ENCODE peak calls at places on chromosomes 12 and 14, in nine cellular contexts. J is aorta, B is HepG2, F is mesothelial cell of epicardium, W is HT-29, Q is A549, N is NCI-H1930, G is GDM1, K is lung. L is an unnamed sample.

GRCh38 chr12:79850610-79851299 is 84.1 kb downstream of the PPP1R12A start:
- DNase-seq in B (no peak), K (no peak), N (no peak), G (no peak), W (no peak), F (no peak), Q (no peak), J (no peak), L (no peak)

GRCh38 chr14:75176142-75176820 is at the start of gene TMED10:
- DNase-seq in W (peak; percentile 92), B (peak; percentile 81), K (peak; percentile 90), G (peak; percentile 79), F (peak; percentile 73), J (peak; percentile 96), N (peak; percentile 89), Q (peak; percentile 94), L (no peak)

GRCh38 chr12:14256139-14256538 is 109.3 kb upstream of the ATF7IP start:
- DNase-seq in B (no peak), N (no peak), F (no peak), Q (no peak), K (no peak), W (no peak), J (no peak), G (peak; percentile 29), L (peak; percentile 46)

GRCh38 chr14:47442206-47442605 is 233.2 kb downstream of the MDGA2 start:
- DNase-seq in F (no peak), K (no peak), Q (peak; percentile 52), J (no peak), G (no peak), B (peak; percentile 35), N (no peak), W (peak; percentile 48), L (peak; percentile 87)

GRCh38 chr14:78278464-78278863 is 108.3 kb downstream of the NRXN3 start:
- DNase-seq in B (no peak), K (no peak), Q (no peak), J (no peak), W (no peak), F (no peak), G (no peak), N (peak; percentile 21), L (no peak)

GRCh38 chr12:5720405-5721045 is 224.5 kb downstream of the ANO2 start:
- DNase-seq in Q (no peak), F (no peak), W (no peak), J (no peak), G (no peak), B (no peak), N (no peak), K (no peak), L (no peak)

GRCh38 chr12:130031571-130032189 is 127.9 kb upstream of the TMEM132D start:
- DNase-seq in F (no peak), Q (peak; percentile 57), N (peak; percentile 19), K (peak; percentile 43), G (no peak), B (peak; percentile 60), J (peak; percentile 82), W (peak; percentile 70), L (peak; percentile 13)

GRCh38 chr12:111404362-111405148 is 1.2 kb upstream of the SH2B3 start:
- DNase-seq in B (peak; percentile 33), K (peak; percentile 51), W (no peak), N (no peak), Q (no peak), J (no peak), G (peak; percentile 22), F (no peak), L (no peak)

GRCh38 chr14:99875421-99875820 is 82.2 kb downstream of the EML1 start:
- DNase-seq in B (no peak), J (no peak), K (no peak), W (no peak), Q (no peak), F (no peak), G (no peak), N (no peak), L (no peak)

GRCh38 chr14:95196268-95196667 is 38.9 kb upstream of the DICER1 start:
- DNase-seq in K (no peak), J (no peak), N (peak; percentile 1), Q (peak; percentile 27), F (no peak), W (peak; percentile 72), G (no peak), B (peak; percentile 9), L (no peak)

GRCh38 chr14:91375748-91376452 is 41.7 kb downstream of the CCDC88C start:
- DNase-seq in W (no peak), J (no peak), G (no peak), N (no peak), K (no peak), Q (no peak), F (no peak), B (no peak), L (no peak)

GRCh38 chr12:132003846-132004245 is 54.1 kb downstream of the EP400 start:
- DNase-seq in W (no peak), B (no peak), K (no peak), Q (no peak), J (no peak), N (no peak), G (no peak), F (no peak), L (peak; percentile 61)

L was measured in A172.